ENCODE peak calls at places on chromosomes 2 and 18, in nine cellular contexts. A is iPS-NIHi11; X is right cardiac atrium; S is T-helper 9 cell; H is NCI-H2171; V is activated effector memory CD4-positive, alpha-beta T cell treated with anti-CD3 and anti-CD28 coated beads, Interleukin-2, amount 50 U/mL, for 16 hours; K is neural crest cell; O is GM23248; T is GM10248. U is an unnamed sample.

GRCh38 chr2:85889648-85890281 is 975 bp upstream of the ST3GAL5 start:
- DNase-seq in A (no peak), K (no peak), S (no peak), O (peak), H (no peak), T (no peak), X (peak), V (no peak), U (no peak)

GRCh38 chr2:60370835-60371618 is 182.4 kb downstream of the BCL11A start:
- DNase-seq in X (no peak), H (no peak), O (no peak), S (no peak), V (no peak), K (no peak), T (no peak), A (no peak), U (no peak)

GRCh38 chr2:46848446-46848845 is 67.2 kb downstream of the MCFD2 start:
- DNase-seq in K (no peak), H (no peak), V (peak), O (peak), T (no peak), X (no peak), S (no peak), A (no peak), U (peak)

GRCh38 chr18:76571689-76572088 is 76.6 kb upstream of the ZNF516 start:
- DNase-seq in T (no peak), S (no peak), A (no peak), X (no peak), K (no peak), O (no peak), V (no peak), H (no peak), U (no peak)

GRCh38 chr2:157899125-157899839 is 23.2 kb upstream of the ACVR1 start:
- DNase-seq in S (no peak), X (no peak), T (peak), O (no peak), V (no peak), K (no peak), A (no peak), H (no peak), U (no peak)

GRCh38 chr2:163312723-163313122 is 423.1 kb downstream of the FIGN start:
- DNase-seq in A (no peak), K (no peak), H (no peak), V (no peak), O (no peak), X (no peak), S (no peak), T (no peak), U (no peak)

GRCh38 chr2:1115843-1116539 is 165.3 kb downstream of the SNTG2 start:
- DNase-seq in X (no peak), K (no peak), H (no peak), T (peak), V (no peak), O (no peak), S (no peak), A (no peak), U (no peak)

GRCh38 chr2:110744429-110744828 is 12.1 kb downstream of the ACOXL start:
- DNase-seq in X (no peak), T (no peak), H (no peak), S (no peak), O (no peak), A (no peak), K (no peak), V (no peak), U (no peak)

GRCh38 chr2:68458962-68459361 is 8.1 kb downstream of the FBXO48 start:
- DNase-seq in O (peak), V (no peak), K (no peak), S (no peak), H (no peak), A (no peak), T (no peak), X (no peak), U (no peak)

GRCh38 chr2:110755494-110756078 is 23.2 kb downstream of the ACOXL start:
- DNase-seq in X (no peak), T (peak), V (no peak), H (no peak), O (peak), K (no peak), S (no peak), A (no peak), U (no peak)

GRCh38 chr18:56314396-56314795 is 324.0 kb downstream of the TXNL1 start:
- DNase-seq in V (no peak), K (no peak), A (no peak), H (no peak), X (no peak), O (peak), T (no peak), S (no peak), U (peak)

GRCh38 chr18:58183226-58183625 is 139.2 kb downstream of the NEDD4L start:
- DNase-seq in X (no peak), A (no peak), K (no peak), V (no peak), S (no peak), O (no peak), T (no peak), H (peak), U (no peak)

GRCh38 chr2:3113122-3113521 is 264.5 kb downstream of the EIPR1 start:
- DNase-seq in V (no peak), K (no peak), S (no peak), X (no peak), T (no peak), O (no peak), H (no peak), A (no peak), U (no peak)

GRCh38 chr2:69549421-69549820 is 94.1 kb downstream of the AAK1 start:
- DNase-seq in H (no peak), T (no peak), A (no peak), X (no peak), O (peak), V (no peak), K (no peak), S (no peak), U (no peak)

GRCh38 chr2:161796192-161796591 is 172.0 kb downstream of the SLC4A10 start:
- DNase-seq in X (peak), V (no peak), K (no peak), O (peak), H (no peak), A (no peak), T (no peak), S (no peak), U (no peak)

GRCh38 chr18:78605255-78605654 is 374.4 kb upstream of the SALL3 start:
- DNase-seq in X (no peak), A (no peak), V (no peak), T (no peak), S (no peak), H (no peak), K (no peak), O (no peak), U (no peak)

GRCh38 chr2:110206056-110206455 is 1.2 kb upstream of the NPHP1 start:
- DNase-seq in X (no peak), H (no peak), K (no peak), V (no peak), O (peak), S (no peak), T (no peak), A (no peak), U (no peak)